ENCODE peak calls at places on chromosome 3, in nine cellular contexts. J, V, X, K, H, Q, L, I and P are unnamed samples.

GRCh38 chr3:178658694-178659315 is 122.6 kb downstream of the KCNMB2 start:
- DNase-seq in J (no peak), V (no peak), X (no peak), K (no peak), H (no peak), Q (no peak), L (no peak), I (no peak), P (no peak)

GRCh38 chr3:28761380-28761779 is 412.8 kb upstream of the AZI2 start:
- DNase-seq in J (no peak), V (no peak), X (no peak), K (no peak), H (no peak), Q (no peak), L (no peak), I (no peak), P (no peak)

GRCh38 chr3:191350389-191351090 is 20.2 kb upstream of the UTS2B start:
- DNase-seq in J (no peak), V (no peak), X (no peak), K (no peak), H (no peak), Q (no peak), L (no peak), I (no peak), P (no peak)

GRCh38 chr3:20023663-20024417 is 11.8 kb upstream of the PP2D1 start:
- DNase-seq in J (no peak), V (no peak), X (no peak), K (no peak), H (peak), Q (peak), L (no peak), I (no peak), P (no peak)

GRCh38 chr3:145798691-145799550 is 362.1 kb downstream of the PLOD2 start:
- DNase-seq in J (no peak), V (peak), X (no peak), K (no peak), H (peak), Q (no peak), L (no peak), I (no peak), P (no peak)

GRCh38 chr3:40516201-40516600 is 8.6 kb upstream of the ZNF621 start:
- DNase-seq in J (no peak), V (no peak), X (no peak), K (no peak), H (no peak), Q (no peak), L (no peak), I (no peak), P (no peak)

GRCh38 chr3:33919312-33919711 is 120.9 kb downstream of the PDCD6IP start:
- DNase-seq in J (no peak), V (no peak), X (no peak), K (no peak), H (no peak), Q (no peak), L (no peak), I (no peak), P (no peak)

GRCh38 chr3:123285066-123285465 is 83.3 kb downstream of the SEC22A start:
- DNase-seq in J (no peak), V (no peak), X (no peak), K (no peak), H (no peak), Q (no peak), L (no peak), I (no peak), P (no peak)

GRCh38 chr3:23964537-23964936 is 19.5 kb downstream of the NR1D2 start:
- DNase-seq in J (no peak), V (no peak), X (no peak), K (no peak), H (no peak), Q (no peak), L (no peak), I (no peak), P (no peak)

GRCh38 chr3:3765661-3766060 is 33.6 kb upstream of the LRRN1 start:
- DNase-seq in J (no peak), V (no peak), X (no peak), K (no peak), H (no peak), Q (no peak), L (no peak), I (no peak), P (no peak)

GRCh38 chr3:142929109-142929508 is 34.4 kb downstream of the PAQR9 start:
- DNase-seq in J (no peak), V (peak), X (peak), K (peak), H (peak), Q (peak), L (no peak), I (no peak), P (peak)

GRCh38 chr3:2156244-2156847 is 57.7 kb downstream of the CNTN4 start:
- DNase-seq in J (no peak), V (peak), X (no peak), K (no peak), H (no peak), Q (no peak), L (no peak), I (no peak), P (peak)

GRCh38 chr3:68458646-68459045 is 473.7 kb downstream of the TAFA4 start:
- DNase-seq in J (no peak), V (no peak), X (no peak), K (no peak), H (no peak), Q (no peak), L (no peak), I (no peak), P (no peak)

GRCh38 chr3:123066896-123067688 is at the start of gene PDIA5:
- DNase-seq in J (peak), V (peak), X (peak), K (peak), H (peak), Q (peak), L (no peak), I (peak), P (peak)

GRCh38 chr3:188362405-188362831 is 208.5 kb downstream of the LPP start:
- DNase-seq in J (no peak), V (peak), X (peak), K (peak), H (no peak), Q (no peak), L (no peak), I (no peak), P (peak)

GRCh38 chr3:60064210-60065178 is 1014.7 kb upstream of the CFAP20DC start:
- DNase-seq in J (no peak), V (no peak), X (peak), K (no peak), H (no peak), Q (no peak), L (no peak), I (no peak), P (peak)

GRCh38 chr3:9183811-9184463 is 65.5 kb downstream of the SRGAP3 start:
- DNase-seq in J (no peak), V (no peak), X (no peak), K (no peak), H (no peak), Q (no peak), L (no peak), I (no peak), P (no peak)

GRCh38 chr3:182682263-182683229 is 110.8 kb upstream of the ATP11B start:
- DNase-seq in J (no peak), V (no peak), X (peak), K (no peak), H (peak), Q (peak), L (peak), I (no peak), P (peak)

GRCh38 chr3:36477655-36478054 is 97.4 kb downstream of the STAC start:
- DNase-seq in J (no peak), V (no peak), X (no peak), K (no peak), H (no peak), Q (no peak), L (no peak), I (no peak), P (no peak)

GRCh38 chr3:39287859-39288221 is 8.0 kb upstream of the CX3CR1 start:
- DNase-seq in J (no peak), V (peak), X (no peak), K (no peak), H (no peak), Q (no peak), L (no peak), I (no peak), P (no peak)

GRCh38 chr3:194346621-194347020 is 4.5 kb downstream of the CPN2 start:
- DNase-seq in J (no peak), V (no peak), X (no peak), K (no peak), H (no peak), Q (no peak), L (no peak), I (no peak), P (no peak)

GRCh38 chr3:80733522-80734176 is 965.9 kb upstream of the ROBO1 start:
- DNase-seq in J (no peak), V (no peak), X (no peak), K (no peak), H (no peak), Q (no peak), L (no peak), I (peak), P (no peak)

GRCh38 chr3:150483226-150483625 is 63.1 kb downstream of the SERP1 start:
- DNase-seq in J (no peak), V (peak), X (no peak), K (no peak), H (no peak), Q (no peak), L (no peak), I (no peak), P (no peak)

GRCh38 chr3:129001101-129001816 is at the start of gene EFCC1:
- DNase-seq in J (peak), V (no peak), X (no peak), K (no peak), H (peak), Q (no peak), L (no peak), I (no peak), P (no peak)

GRCh38 chr3:128488636-128488994 is 4.4 kb downstream of the GATA2 start:
- DNase-seq in J (no peak), V (no peak), X (no peak), K (no peak), H (no peak), Q (no peak), L (no peak), I (no peak), P (peak)